ENCODE peak calls at places on chromosome 1, in four cellular contexts. V is substantia nigra; R is T-cell; S is activated CD4-positive, alpha-beta T cell treated with anti-CD3 and anti-CD28 coated beads, Interleukin-2, amount 50 U/mL, for 1 hour. O is an unnamed sample.
A peak's percentile ranks its signal among the peaks of the same experiment; 100 is the strongest.

GRCh38 chr1:67766117-67766978 is 66.9 kb downstream of the GNG12 start:
- DNase-seq in R (no peak), S (peak; percentile 20), V (no peak), O (peak; percentile 80)

GRCh38 chr1:226977973-226978344 is 37.9 kb downstream of the COQ8A start:
- DNase-seq in V (no peak), S (no peak), R (no peak), O (no peak)

GRCh38 chr1:19735419-19736127 is 64.1 kb downstream of the TMCO4 start:
- DNase-seq in V (no peak), R (no peak), S (no peak), O (peak; percentile 99)

GRCh38 chr1:170790651-170791071 is 126.7 kb downstream of the PRRX1 start:
- DNase-seq in V (no peak), R (no peak), S (no peak), O (peak; percentile 37)

GRCh38 chr1:5971471-5972197 is 20.6 kb downstream of the NPHP4 start:
- DNase-seq in R (no peak), S (no peak), V (no peak), O (no peak)

GRCh38 chr1:161408404-161409085 is 40.9 kb upstream of the CFAP126 start:
- DNase-seq in V (no peak), S (no peak), R (no peak), O (no peak)

GRCh38 chr1:230424440-230425251 is 1.5 kb downstream of the PGBD5 start:
- DNase-seq in R (no peak), V (no peak), S (no peak), O (no peak)

GRCh38 chr1:183544598-183545297 is 45.5 kb downstream of the NCF2 start:
- DNase-seq in V (no peak), S (no peak), R (no peak), O (no peak)

GRCh38 chr1:104797982-104798381 is 1048.3 kb downstream of the AMY1C start:
- DNase-seq in V (no peak), S (no peak), R (no peak), O (no peak)

GRCh38 chr1:199684686-199685273 is 342.7 kb upstream of the NR5A2 start:
- DNase-seq in V (no peak), R (no peak), S (no peak), O (peak; percentile 65)

GRCh38 chr1:27617420-27617819 is 13.5 kb upstream of the AHDC1 start:
- DNase-seq in S (no peak), V (no peak), R (no peak), O (no peak)

GRCh38 chr1:153540394-153541361 is at the start of gene S100A5:
- DNase-seq in S (peak; percentile 52), V (no peak), R (peak; percentile 35), O (peak; percentile 51)

GRCh38 chr1:203555484-203556046 is 61.6 kb downstream of the OPTC start:
- DNase-seq in R (no peak), S (no peak), V (no peak), O (no peak)

GRCh38 chr1:17020502-17020901 is 8.8 kb upstream of the ATP13A2 start:
- DNase-seq in V (no peak), S (no peak), R (no peak), O (no peak)

GRCh38 chr1:30697571-30697970 is 25.8 kb downstream of the MATN1 start:
- DNase-seq in S (no peak), R (no peak), V (no peak), O (no peak)

GRCh38 chr1:177306019-177306415 is 135.3 kb downstream of the BRINP2 start:
- DNase-seq in V (no peak), R (no peak), S (no peak), O (no peak)

GRCh38 chr1:107867422-107867821 is 97.6 kb downstream of the VAV3 start:
- DNase-seq in S (no peak), R (no peak), V (no peak), O (no peak)

GRCh38 chr1:68213843-68214242 is 18.5 kb downstream of the WLS start:
- DNase-seq in S (no peak), V (no peak), R (no peak), O (no peak)

GRCh38 chr1:72283204-72284083 is 1.1 kb upstream of the NEGR1 start:
- DNase-seq in V (peak; percentile 72), S (no peak), R (peak; percentile 6), O (peak; percentile 76)

GRCh38 chr1:42950146-42950480 is 8.6 kb downstream of the SLC2A1 start:
- DNase-seq in V (no peak), S (no peak), R (no peak), O (no peak)

GRCh38 chr1:111825217-111825616 is 69.5 kb downstream of the DDX20 start:
- DNase-seq in S (no peak), V (no peak), R (no peak), O (no peak)

GRCh38 chr1:53470155-53470554 is 11.0 kb downstream of the DMRTB1 start:
- DNase-seq in V (peak; percentile 10), S (no peak), R (no peak), O (peak; percentile 95)

GRCh38 chr1:244442850-244443249 is 8.9 kb downstream of the ADSS2 start:
- DNase-seq in R (no peak), S (no peak), V (no peak), O (no peak)

O was measured in AG08395.